ENCODE peak calls at places on chromosomes 16 and 17, in four cellular contexts. S, I, Y and H are unnamed samples.

GRCh38 chr17:75270966-75271232 is at the start of gene MIF4GD:
- DNase-seq in S (no peak), Y (no peak), I (no peak), H (no peak)

GRCh38 chr17:21460358-21460757 is 84.2 kb downstream of the KCNJ12 start:
- DNase-seq in S (no peak), Y (no peak), I (no peak), H (no peak)

GRCh38 chr17:10871914-10872313 is 34.0 kb upstream of the PIRT start:
- DNase-seq in Y (no peak), I (no peak), S (no peak), H (no peak)

GRCh38 chr17:35568561-35568960 is 7.9 kb upstream of the SLFN14 start:
- DNase-seq in S (no peak), Y (no peak), I (peak), H (peak)

GRCh38 chr16:49470550-49470949 is 96.9 kb downstream of the C16orf78 start:
- DNase-seq in S (no peak), I (no peak), Y (no peak), H (no peak)

GRCh38 chr16:86517652-86518258 is 7.4 kb downstream of the FOXF1 start:
- DNase-seq in S (peak), I (peak), Y (no peak), H (peak)

GRCh38 chr17:68054296-68054900 is 18.9 kb downstream of the KPNA2 start:
- DNase-seq in I (no peak), S (no peak), Y (no peak), H (no peak)

GRCh38 chr17:5128905-5129535 is 13.2 kb downstream of the USP6 start:
- DNase-seq in S (no peak), I (no peak), Y (no peak), H (no peak)

GRCh38 chr17:59284317-59284716 is 47.1 kb upstream of the YPEL2 start:
- DNase-seq in Y (no peak), I (no peak), S (no peak), H (no peak)

GRCh38 chr16:2815299-2815771 is 1.7 kb upstream of the PRSS21 start:
- DNase-seq in S (no peak), Y (no peak), I (no peak), H (no peak)

GRCh38 chr17:13140750-13141149 is 122.9 kb upstream of the ELAC2 start:
- DNase-seq in Y (no peak), S (peak), I (no peak), H (no peak)

GRCh38 chr16:86740817-86741799 is 162.8 kb downstream of the FOXL1 start:
- DNase-seq in I (no peak), S (no peak), Y (no peak), H (peak)

GRCh38 chr16:65004570-65004969 is 117.3 kb downstream of the CDH11 start:
- DNase-seq in S (no peak), I (no peak), Y (no peak), H (no peak)

GRCh38 chr17:77593081-77593480 is 365.4 kb upstream of the TNRC6C start:
- DNase-seq in Y (no peak), S (no peak), I (no peak), H (no peak)

GRCh38 chr17:489758-490329 is 137.2 kb upstream of the RPH3AL start:
- DNase-seq in S (peak), Y (no peak), I (no peak), H (peak)

GRCh38 chr17:80981062-80981902 is 10.4 kb upstream of the CHMP6 start:
- DNase-seq in Y (no peak), S (peak), I (peak), H (no peak)

GRCh38 chr16:88287219-88287618 is 95.5 kb upstream of the ZNF469 start:
- DNase-seq in I (peak), Y (no peak), S (no peak), H (peak)
- TF ChIP-seq ETV6 in I (no peak), Y (no peak), S (no peak), H (no peak)

DNA sequence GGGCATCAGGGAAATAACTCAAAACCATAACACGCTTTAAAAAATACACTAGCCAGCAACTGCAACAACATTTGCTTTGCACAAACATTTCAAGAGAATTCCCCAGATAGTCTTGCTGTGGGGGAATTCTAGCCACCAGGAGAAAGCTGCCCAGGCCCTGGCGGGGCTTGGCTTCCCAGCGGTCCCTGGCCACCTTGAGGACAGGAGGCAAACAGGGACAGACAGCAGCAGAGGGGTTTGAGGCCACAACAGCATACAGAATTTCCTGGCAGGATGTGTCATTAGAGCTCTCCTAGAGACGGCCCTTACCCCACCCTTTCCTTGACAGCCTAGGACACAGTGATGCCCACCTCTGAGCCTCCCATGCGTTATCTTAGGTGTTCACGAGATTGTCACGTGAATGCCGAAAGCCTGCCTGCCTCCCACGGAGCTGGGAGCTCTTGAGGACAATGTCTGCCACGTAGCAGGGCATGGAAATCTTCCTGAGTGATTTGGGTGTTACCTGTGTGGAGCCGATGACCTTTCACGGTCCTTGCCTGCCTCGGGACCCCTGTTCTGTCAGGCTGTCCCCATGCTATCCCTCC is 114.3 kb downstream of the RBFOX3 start:
- DNase-seq in S (no peak), Y (no peak), I (no peak), H (no peak)
- TF ChIP-seq ETV6 in S (no peak), Y (no peak), I (no peak), H (no peak)

DNA sequence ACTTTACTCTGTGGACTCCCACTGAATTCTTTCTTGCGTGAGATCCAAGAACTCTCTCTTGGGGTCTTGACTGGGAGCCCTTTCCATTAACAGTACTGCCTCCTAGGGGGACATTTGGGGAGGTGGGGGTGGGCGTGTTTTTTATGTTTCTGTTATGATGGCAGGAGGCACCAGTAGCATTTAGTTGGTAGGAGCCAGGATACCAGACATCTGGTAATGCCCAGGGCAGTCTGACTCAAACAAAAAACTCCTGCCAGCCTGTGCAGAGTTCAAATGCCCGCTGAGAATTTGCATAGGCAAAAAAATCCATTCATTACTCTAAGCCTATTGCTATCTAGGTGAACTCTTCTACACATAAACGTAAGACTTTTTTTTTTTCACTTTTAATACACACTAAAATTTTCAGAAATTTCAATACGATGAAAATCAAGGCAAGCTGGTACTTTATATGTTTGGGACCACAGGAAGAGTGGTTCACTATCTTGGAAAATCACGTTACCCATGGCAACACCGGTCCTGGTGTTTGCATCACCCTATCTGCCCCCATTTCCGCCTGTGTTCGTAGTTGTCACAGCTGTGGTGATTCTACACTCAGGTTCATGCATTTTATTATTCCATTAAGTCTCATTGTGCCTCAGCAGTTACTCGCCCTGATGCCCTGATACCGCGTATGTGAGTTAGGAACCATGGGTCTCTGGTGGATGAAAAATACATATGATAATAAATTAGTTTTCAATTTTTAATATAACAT is 121.1 kb upstream of the XYLT1 start:
- DNase-seq in I (no peak), S (no peak), Y (no peak), H (no peak)
- TF ChIP-seq ETV6 in I (no peak), S (no peak), Y (no peak), H (no peak)

GRCh38 chr17:72643575-72644216 is 448.8 kb downstream of the SLC39A11 start:
- DNase-seq in Y (no peak), S (no peak), I (no peak), H (no peak)

GRCh38 chr17:72639711-72640110 is 452.8 kb downstream of the SLC39A11 start:
- DNase-seq in Y (no peak), S (no peak), I (no peak), H (no peak)

GRCh38 chr17:72644481-72644880 is 448.0 kb downstream of the SLC39A11 start:
- DNase-seq in Y (no peak), S (no peak), I (no peak), H (no peak)

GRCh38 chr17:72642720-72643119 is 449.8 kb downstream of the SLC39A11 start:
- DNase-seq in S (no peak), I (no peak), Y (no peak), H (no peak)

GRCh38 chr17:72640415-72641165 is 451.9 kb downstream of the SLC39A11 start:
- DNase-seq in S (no peak), Y (no peak), I (no peak), H (no peak)
- TF ChIP-seq ETV6 in S (no peak), Y (no peak), I (no peak), H (no peak)

GRCh38 chr17:65750166-65750565 is 188.7 kb upstream of the AXIN2 start:
- DNase-seq in Y (no peak), I (no peak), S (no peak), H (peak)

GRCh38 chr17:65750678-65751077 is 189.2 kb upstream of the AXIN2 start:
- DNase-seq in I (no peak), S (no peak), Y (peak), H (peak)

GRCh38 chr17:65751263-65751662 is 189.8 kb upstream of the AXIN2 start:
- DNase-seq in I (no peak), S (no peak), Y (no peak), H (no peak)

GRCh38 chr17:65753348-65753747 is 191.9 kb upstream of the AXIN2 start:
- DNase-seq in I (no peak), S (no peak), Y (no peak), H (no peak)

GRCh38 chr17:65749479-65749878 is 188.0 kb upstream of the AXIN2 start:
- DNase-seq in I (no peak), Y (no peak), S (no peak), H (peak)
- TF ChIP-seq ETV6 in I (no peak), Y (no peak), S (no peak), H (no peak)